ENCODE peak calls at places on chromosomes 7 and 10, in five cellular contexts. D is pancreas, O is ovary, U is mammary epithelial cell, J is suprapubic skin. L is an unnamed sample.

GRCh38 chr10:108249940-108250339 is 1085.4 kb upstream of the SORCS1 start:
- DNase-seq in D (no peak), O (no peak), J (no peak), U (no peak), L (no peak)

GRCh38 chr7:104931181-104931781 is 82.7 kb upstream of the KMT2E start:
- DNase-seq in O (no peak), J (no peak), U (no peak), D (no peak), L (no peak)

GRCh38 chr7:75772081-75773077 is at the start of gene CCL26:
- DNase-seq in U (peak; percentile 36), D (no peak), O (peak; percentile 56), J (peak; percentile 68), L (peak; percentile 82)

GRCh38 chr10:71812016-71812912 is 38.8 kb downstream of the PSAP start:
- DNase-seq in O (peak; percentile 76), D (peak; percentile 86), J (no peak), U (peak; percentile 29), L (peak; percentile 87)

GRCh38 chr7:39948375-39948774 is 1.7 kb upstream of the CDK13 start:
- DNase-seq in U (no peak), J (no peak), D (no peak), O (no peak), L (no peak)

GRCh38 chr7:107810626-107811025 is 7.6 kb upstream of the SLC26A3 start:
- DNase-seq in U (no peak), D (no peak), O (no peak), J (no peak), L (no peak)

GRCh38 chr7:85022064-85022697 is 164.7 kb downstream of the SEMA3D start:
- DNase-seq in D (no peak), U (no peak), O (no peak), J (no peak), L (no peak)

GRCh38 chr7:27940341-27940740 is 200.4 kb downstream of the TAX1BP1 start:
- DNase-seq in D (no peak), J (no peak), U (no peak), O (no peak), L (no peak)

GRCh38 chr10:86411281-86411841 is 44.8 kb upstream of the GRID1 start:
- DNase-seq in O (no peak), D (no peak), J (no peak), U (no peak), L (no peak)

GRCh38 chr10:118207470-118208007 is 134.6 kb downstream of the FAM204A start:
- DNase-seq in D (no peak), O (no peak), J (no peak), U (no peak), L (no peak)

GRCh38 chr10:49595713-49596492 is 14.2 kb upstream of the SLC18A3 start:
- DNase-seq in O (no peak), J (no peak), U (no peak), D (no peak), L (no peak)

GRCh38 chr7:6234384-6234783 is 38.0 kb downstream of the CYTH3 start:
- DNase-seq in J (no peak), D (no peak), O (no peak), U (no peak), L (no peak)

GRCh38 chr7:98376719-98377118 is 24.2 kb downstream of the BAIAP2L1 start:
- DNase-seq in D (no peak), J (no peak), U (no peak), O (no peak), L (no peak)

GRCh38 chr10:59724098-59724938 is 14.7 kb upstream of the SLC16A9 start:
- DNase-seq in U (no peak), D (no peak), J (no peak), O (no peak), L (peak; percentile 83)

GRCh38 chr10:119328222-119328621 is 120.9 kb downstream of the GRK5 start:
- DNase-seq in J (no peak), O (no peak), U (no peak), D (no peak), L (no peak)

GRCh38 chr10:68981074-68981473 is 7.5 kb upstream of the KIFBP start:
- DNase-seq in J (no peak), U (no peak), O (no peak), D (no peak), L (no peak)

GRCh38 chr10:119025336-119025735 is 4.2 kb upstream of the NANOS1 start:
- DNase-seq in U (peak; percentile 52), D (peak; percentile 94), O (no peak), J (peak; percentile 74), L (peak; percentile 94)

GRCh38 chr10:30207485-30208052 is 141.5 kb downstream of the MTPAP start:
- DNase-seq in J (no peak), U (peak; percentile 1), O (no peak), D (no peak), L (no peak)

GRCh38 chr7:49398236-49398635 is 375.2 kb upstream of the VWC2 start:
- DNase-seq in J (no peak), D (no peak), O (no peak), U (no peak), L (peak; percentile 49)

GRCh38 chr10:116470768-116471415 is 43.2 kb downstream of the PNLIPRP3 start:
- DNase-seq in O (no peak), J (no peak), D (no peak), U (peak; percentile 63), L (no peak)

GRCh38 chr7:101856488-101857357 is 39.3 kb downstream of the CUX1 start:
- DNase-seq in U (peak; percentile 92), O (peak; percentile 81), D (peak; percentile 92), J (peak; percentile 89), L (peak; percentile 95)

GRCh38 chr7:5743803-5744202 is 37.7 kb downstream of the RNF216 start:
- DNase-seq in D (no peak), J (no peak), O (no peak), U (no peak), L (no peak)

GRCh38 chr10:64574371-64574770 is 1053.2 kb downstream of the REEP3 start:
- DNase-seq in J (no peak), O (no peak), D (no peak), U (no peak), L (no peak)

GRCh38 chr10:92846819-92847184 is 1.5 kb upstream of the EXOC6 start:
- DNase-seq in J (no peak), D (no peak), O (no peak), U (no peak), L (no peak)

GRCh38 chr10:92845926-92846325 is 2.4 kb upstream of the EXOC6 start:
- DNase-seq in D (no peak), O (no peak), J (no peak), U (no peak), L (no peak)

GRCh38 chr10:92847185-92847864 is 995 bp upstream of the EXOC6 start:
- DNase-seq in U (peak; percentile 51), D (no peak), O (no peak), J (no peak), L (no peak)

GRCh38 chr10:92848037-92848440 is 281 bp upstream of the EXOC6 start:
- DNase-seq in J (no peak), O (no peak), D (no peak), U (no peak), L (no peak)

DNA sequence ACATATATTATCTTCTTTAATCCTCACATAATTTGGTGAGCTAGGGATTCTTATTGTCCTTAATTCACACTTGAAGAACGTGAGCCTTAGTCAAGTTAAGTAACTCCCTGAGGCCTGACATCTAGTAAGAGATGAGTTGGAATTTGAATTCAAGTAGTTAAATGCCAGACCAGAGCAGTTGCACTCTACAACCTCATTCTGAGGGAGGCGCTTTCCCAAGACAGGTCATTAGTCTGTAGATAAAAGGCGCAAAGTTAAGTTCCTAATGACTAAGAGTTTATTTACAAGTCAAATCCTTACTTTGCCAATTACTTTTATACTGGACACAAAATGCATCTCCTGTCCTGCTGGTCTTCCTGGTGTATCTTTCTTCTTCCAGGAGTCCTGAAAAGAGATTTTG is 3.6 kb upstream of the EXOC6 start:
- DNase-seq in U (no peak), O (no peak), D (no peak), J (no peak), L (no peak)
- TF ChIP-seq CTCF in U (no peak), O (no peak), D (no peak), J (no peak), L (no peak)

DNA sequence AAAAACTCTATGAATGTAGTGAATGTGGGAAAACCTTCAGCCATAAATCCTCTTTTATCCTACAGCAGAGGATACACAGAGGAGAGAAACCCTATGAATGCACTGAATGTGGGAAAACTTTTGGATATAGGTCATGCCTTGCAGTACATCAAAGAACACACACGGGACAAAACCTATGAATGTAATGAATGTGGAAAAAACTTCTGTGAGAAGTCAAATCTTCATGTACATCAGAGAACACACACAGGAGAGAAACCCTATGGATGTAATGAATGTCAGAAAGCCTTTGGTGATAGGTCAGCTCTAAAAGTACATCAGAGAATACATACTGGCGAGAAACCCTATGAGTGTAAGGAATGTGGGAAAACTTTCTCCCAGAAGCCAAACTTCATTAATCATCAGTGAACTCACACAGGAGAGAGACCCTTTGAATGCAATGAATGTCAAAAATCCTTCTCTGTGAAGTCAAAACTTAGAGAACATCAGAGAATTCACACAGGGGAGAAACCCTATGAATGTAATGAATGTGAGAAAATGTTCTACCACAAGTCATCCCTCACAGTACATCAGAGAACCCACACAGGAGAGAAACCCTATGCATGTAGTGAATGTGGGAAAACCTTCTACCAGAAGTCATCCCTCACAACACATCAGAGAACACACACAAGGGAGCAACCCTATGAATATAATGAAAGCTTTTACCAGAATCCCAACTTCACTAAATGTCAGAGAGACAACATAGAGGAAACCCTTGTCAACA is 45.6 kb downstream of the ZNF487 start:
- DNase-seq in J (no peak), D (no peak), O (no peak), U (no peak), L (no peak)
- H3K9me3 ChIP-seq in J (peaks cover 30% of the 10 kb centered on the region), D (no peaks in the 10 kb centered on the region), O (peaks cover 8% of the 10 kb centered on the region), U (peaks cover 20% of the 10 kb centered on the region), L (peaks cover 29% of the 10 kb centered on the region)

GRCh38 chr10:104622598-104623209 is 18.4 kb upstream of the SORCS3 start:
- DNase-seq in J (no peak), D (no peak), U (peak; percentile 42), O (no peak), L (no peak)
- TF ChIP-seq CTCF in J (peak; percentile 27), D (no peak), U (peak; percentile 94), O (no peak), L (no peak)

GRCh38 chr7:151291206-151291605 is 42.7 kb upstream of the SMARCD3 start:
- DNase-seq in J (no peak), D (no peak), O (no peak), U (peak; percentile 12), L (no peak)
- H3K9me3 ChIP-seq in J (no peaks in the 10 kb centered on the region), D (no peaks in the 10 kb centered on the region), O (no peaks in the 10 kb centered on the region), U (no peaks in the 10 kb centered on the region), L (no peaks in the 10 kb centered on the region)

GRCh38 chr10:66394287-66395063 is 531.4 kb upstream of the LRRTM3 start:
- DNase-seq in J (no peak), U (no peak), D (no peak), O (no peak), L (no peak)
- TF ChIP-seq CTCF in J (no peak), U (no peak), D (no peak), O (no peak), L (no peak)